ENCODE peak calls at places on chromosome 1, in nine cellular contexts. R is bronchial epithelial cell, G is astrocyte of the spinal cord, I is astrocyte of the cerebellum, M is MM.1S, P is RWPE1, L is glutamatergic neuron, U is Caco-2, Y is kidney. B is an unnamed sample.

GRCh38 chr1:79982218-79982617 is 975.7 kb upstream of the ADGRL4 start:
- DNase-seq in R (no peak), G (peak), I (peak), M (peak), P (no peak), L (no peak), U (no peak), Y (peak), B (no peak)

GRCh38 chr1:178580096-178580495 is 67.2 kb downstream of the TEX35 start:
- DNase-seq in R (no peak), G (no peak), I (no peak), M (no peak), P (no peak), L (no peak), U (no peak), Y (no peak), B (no peak)

GRCh38 chr1:184457500-184457899 is 70.7 kb downstream of the C1orf21 start:
- DNase-seq in R (no peak), G (peak), I (no peak), M (no peak), P (no peak), L (no peak), U (no peak), Y (no peak), B (no peak)

GRCh38 chr1:1157426-1157913 is 16.2 kb upstream of the TTLL10 start:
- DNase-seq in R (peak), G (peak), I (peak), M (no peak), P (peak), L (peak), U (peak), Y (peak), B (peak)

GRCh38 chr1:229339086-229339485 is 3.8 kb downstream of the CCSAP start:
- DNase-seq in R (no peak), G (no peak), I (no peak), M (no peak), P (no peak), L (no peak), U (no peak), Y (no peak), B (no peak)

GRCh38 chr1:236759252-236759859 is 35.7 kb upstream of the MTR start:
- DNase-seq in R (peak), G (peak), I (peak), M (peak), P (no peak), L (no peak), U (no peak), Y (no peak), B (peak)

GRCh38 chr1:45924736-45925135 is 121.3 kb downstream of the MAST2 start:
- DNase-seq in R (peak), G (peak), I (no peak), M (no peak), P (no peak), L (no peak), U (no peak), Y (no peak), B (no peak)

GRCh38 chr1:182288749-182289604 is 102.6 kb downstream of the GLUL start:
- DNase-seq in R (no peak), G (no peak), I (no peak), M (no peak), P (no peak), L (no peak), U (peak), Y (no peak), B (no peak)

GRCh38 chr1:226420860-226421259 is 13.0 kb upstream of the PARP1 start:
- DNase-seq in R (no peak), G (no peak), I (no peak), M (no peak), P (no peak), L (no peak), U (no peak), Y (no peak), B (no peak)

GRCh38 chr1:150152772-150153461 is 3.2 kb downstream of the PLEKHO1 start:
- DNase-seq in R (peak), G (peak), I (no peak), M (no peak), P (no peak), L (peak), U (no peak), Y (no peak), B (no peak)

GRCh38 chr1:30927448-30927847 is 18.9 kb upstream of the SDC3 start:
- DNase-seq in R (no peak), G (no peak), I (no peak), M (no peak), P (no peak), L (no peak), U (no peak), Y (no peak), B (no peak)

DNA sequence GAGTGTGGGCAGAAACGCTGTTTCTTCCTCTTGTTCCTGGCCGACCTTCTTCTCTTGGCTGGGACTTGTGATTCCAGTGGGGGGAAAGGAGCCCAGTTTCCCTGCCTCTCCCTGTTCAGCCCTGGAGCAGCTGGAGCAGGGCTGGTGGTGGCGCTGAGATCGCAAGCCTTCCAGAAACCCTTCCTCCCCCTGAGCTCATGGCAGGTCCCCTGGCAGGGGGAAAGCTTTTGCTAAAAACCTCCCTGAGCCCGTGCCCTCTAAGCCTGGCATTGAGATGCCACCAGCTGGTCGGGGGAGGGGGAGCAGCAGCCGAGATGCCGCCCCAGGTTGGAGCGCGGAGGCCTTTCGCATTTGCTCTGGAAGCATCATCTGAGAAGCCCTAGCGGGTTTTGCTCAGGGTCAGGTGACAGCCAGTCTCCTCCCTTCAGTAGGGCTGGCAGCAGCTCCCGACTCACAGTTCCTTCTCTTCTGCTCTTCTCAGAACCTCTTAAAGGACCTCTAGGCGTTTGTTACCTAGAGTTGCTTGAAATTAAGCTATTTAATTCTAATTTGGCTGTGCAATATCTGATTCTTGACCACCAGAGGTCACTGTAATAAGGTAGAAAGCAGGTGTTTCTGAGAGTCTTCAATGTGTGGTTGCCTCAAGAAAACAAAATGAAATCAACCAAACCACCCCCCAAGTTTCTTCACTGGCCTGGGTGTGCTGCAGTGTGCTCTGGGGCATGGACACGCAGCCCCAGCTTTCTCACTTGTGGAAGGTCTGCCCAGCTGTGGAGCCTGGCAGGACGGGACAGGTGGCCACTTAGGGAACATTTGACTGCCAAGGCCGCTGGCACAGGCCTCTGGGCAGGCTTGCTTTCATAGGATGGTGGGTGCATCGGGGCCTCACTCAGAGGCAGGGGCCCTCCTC is 257.3 kb downstream of the CAMTA1 start:
- DNase-seq in R (peak), G (peak), I (peak), M (peak), P (peak), L (no peak), U (no peak), Y (no peak), B (peak)
- TF ChIP-seq CTCF in R (peak), G (peak), I (peak), M (peak), P (peak), L (peak), U (peak), Y (peak), B (no peak)

GRCh38 chr1:38028671-38029070 is 16.1 kb downstream of the UTP11 start:
- DNase-seq in R (no peak), G (no peak), I (no peak), M (peak), P (no peak), L (peak), U (no peak), Y (no peak), B (peak)
- TF ChIP-seq CTCF in R (peak), G (no peak), I (no peak), M (peak), P (no peak), L (no peak), U (no peak), Y (no peak), B (no peak)

GRCh38 chr1:119316870-119317416 is 51.6 kb upstream of the HAO2 start:
- DNase-seq in R (no peak), G (no peak), I (no peak), M (no peak), P (no peak), L (peak), U (no peak), Y (no peak), B (no peak)
- TF ChIP-seq CTCF in R (no peak), G (peak), I (peak), M (no peak), P (no peak), L (no peak), U (no peak), Y (no peak), B (no peak)

GRCh38 chr1:192512426-192513125 is 63.0 kb upstream of the RGS1 start:
- DNase-seq in R (no peak), G (no peak), I (no peak), M (no peak), P (no peak), L (no peak), U (no peak), Y (no peak), B (no peak)

GRCh38 chr1:192506741-192507155 is 68.8 kb upstream of the RGS1 start:
- DNase-seq in R (no peak), G (peak), I (no peak), M (peak), P (peak), L (no peak), U (no peak), Y (no peak), B (peak)
- TF ChIP-seq CTCF in R (no peak), G (peak), I (peak), M (peak), P (no peak), L (no peak), U (peak), Y (no peak), B (peak)

DNA sequence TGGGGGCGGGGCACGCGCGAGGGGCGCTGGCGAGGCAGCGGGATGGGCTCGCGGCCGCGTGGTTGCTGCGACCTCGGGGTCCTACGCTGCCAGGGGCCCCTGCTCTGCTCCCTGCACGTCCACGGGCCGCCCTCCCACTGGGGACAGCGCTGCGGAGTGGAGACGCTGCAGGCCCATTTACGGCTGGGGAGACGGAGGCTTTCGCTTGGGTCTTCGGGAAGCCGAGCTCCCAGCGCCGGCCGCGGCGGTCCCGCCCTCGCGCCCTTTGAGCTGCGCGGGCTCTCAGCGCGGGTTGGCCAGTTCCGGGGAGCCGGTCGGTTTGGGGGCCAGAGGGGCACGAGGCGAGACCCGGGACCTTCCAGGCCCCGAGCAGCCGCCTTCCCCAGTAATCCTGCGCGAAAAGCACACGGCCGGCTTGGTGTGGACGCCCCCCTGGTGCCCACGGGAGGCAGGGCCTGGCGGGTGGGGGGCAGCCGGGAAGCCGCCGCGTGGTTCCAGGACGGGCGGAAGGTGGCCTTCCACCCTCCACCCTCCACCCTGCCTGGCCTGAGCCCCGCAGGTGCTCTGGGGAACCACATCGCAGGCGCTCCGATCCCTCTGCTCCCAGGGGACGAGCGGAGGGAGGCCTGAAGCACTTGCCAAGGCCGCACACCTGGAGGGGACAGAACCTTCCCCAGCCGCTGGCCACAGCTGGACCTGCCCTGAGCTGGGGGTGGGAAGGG is 570 bp upstream of the PEX10 start:
- DNase-seq in R (no peak), G (no peak), I (no peak), M (no peak), P (no peak), L (no peak), U (peak), Y (no peak), B (peak)
- TF ChIP-seq CTCF in R (no peak), G (no peak), I (no peak), M (no peak), P (no peak), L (no peak), U (no peak), Y (no peak), B (no peak)